ENCODE peak calls at places on chromosome 6, in five cellular contexts. J, C, V, M and A are unnamed samples.

GRCh38 chr6:151325075-151326050 is 66.0 kb downstream of the ZBTB2 start:
- DNase-seq in M (no peak), C (peak), J (no peak), V (no peak), A (no peak)

GRCh38 chr6:53894086-53894485 is 99.3 kb downstream of the LRRC1 start:
- DNase-seq in J (no peak), M (no peak), C (no peak), V (peak), A (no peak)

GRCh38 chr6:167849846-167850459 is 23.2 kb downstream of the AFDN start:
- DNase-seq in V (no peak), C (peak), M (no peak), J (no peak), A (no peak)

GRCh38 chr6:29628419-29629281 is 4.3 kb downstream of the GABBR1 start:
- DNase-seq in M (no peak), J (peak), C (peak), V (peak), A (peak)

GRCh38 chr6:90915224-90915915 is 328.5 kb upstream of the MAP3K7 start:
- DNase-seq in J (no peak), V (no peak), M (no peak), C (no peak), A (no peak)

GRCh38 chr6:1066449-1066848 is 245.4 kb upstream of the FOXQ1 start:
- DNase-seq in J (no peak), V (no peak), C (no peak), M (no peak), A (no peak)

GRCh38 chr6:52670502-52671409 is at the start of gene TMEM14A:
- DNase-seq in J (peak), V (peak), C (peak), M (peak), A (peak)

GRCh38 chr6:1372690-1373089 is 16.7 kb upstream of the FOXF2 start:
- DNase-seq in C (no peak), J (no peak), V (no peak), M (no peak), A (no peak)

GRCh38 chr6:10514049-10514780 is 6.9 kb upstream of the GCNT2 start:
- DNase-seq in V (peak), J (no peak), M (no peak), C (no peak), A (no peak)

GRCh38 chr6:133254552-133255228 is 13.5 kb downstream of the EYA4 start:
- DNase-seq in C (no peak), J (no peak), V (no peak), M (no peak), A (no peak)

GRCh38 chr6:90192857-90193256 is 103.8 kb downstream of the BACH2 start:
- DNase-seq in M (no peak), V (no peak), C (no peak), J (no peak), A (no peak)

GRCh38 chr6:27791182-27791939 is 120.8 kb downstream of the OR2B2 start:
- DNase-seq in M (no peak), C (peak), J (no peak), V (peak), A (no peak)

GRCh38 chr6:86943819-86944407 is 6.6 kb downstream of the HTR1E start:
- DNase-seq in V (no peak), J (no peak), M (no peak), C (no peak), A (no peak)

GRCh38 chr6:41673704-41674000 is 35.4 kb downstream of the MDFI start:
- DNase-seq in C (no peak), J (no peak), V (no peak), M (no peak), A (no peak)

GRCh38 chr6:35034411-35035171 is 106.5 kb downstream of the TCP11 start:
- DNase-seq in C (no peak), J (no peak), V (no peak), M (no peak), A (no peak)

GRCh38 chr6:152186840-152187239 is 379.4 kb downstream of the ESR1 start:
- DNase-seq in C (no peak), M (no peak), J (no peak), V (no peak), A (no peak)

GRCh38 chr6:41189968-41190367 is 11.0 kb downstream of the TREML2 start:
- DNase-seq in C (no peak), V (no peak), J (no peak), M (no peak), A (no peak)

GRCh38 chr6:74879234-74879633 is 326.6 kb downstream of the COL12A1 start:
- DNase-seq in J (no peak), M (no peak), C (no peak), V (no peak), A (no peak)

GRCh38 chr6:125780540-125781306 is 10.0 kb upstream of the NCOA7 start:
- DNase-seq in J (no peak), V (peak), C (peak), M (peak), A (no peak)

GRCh38 chr6:100161782-100162181 is 167.8 kb upstream of the MCHR2 start:
- DNase-seq in C (no peak), V (no peak), M (no peak), J (no peak), A (no peak)

GRCh38 chr6:138465007-138465645 is 34.2 kb downstream of the NHSL1 start:
- DNase-seq in J (no peak), V (no peak), M (no peak), C (peak), A (no peak)

GRCh38 chr6:138467901-138468300 is 31.4 kb downstream of the NHSL1 start:
- DNase-seq in V (no peak), M (no peak), J (no peak), C (no peak), A (no peak)

GRCh38 chr6:138464085-138464484 is 35.2 kb downstream of the NHSL1 start:
- DNase-seq in V (no peak), J (no peak), C (no peak), M (no peak), A (no peak)

GRCh38 chr6:138473144-138473543 is 26.1 kb downstream of the NHSL1 start:
- DNase-seq in M (no peak), C (no peak), V (no peak), J (no peak), A (no peak)

DNA sequence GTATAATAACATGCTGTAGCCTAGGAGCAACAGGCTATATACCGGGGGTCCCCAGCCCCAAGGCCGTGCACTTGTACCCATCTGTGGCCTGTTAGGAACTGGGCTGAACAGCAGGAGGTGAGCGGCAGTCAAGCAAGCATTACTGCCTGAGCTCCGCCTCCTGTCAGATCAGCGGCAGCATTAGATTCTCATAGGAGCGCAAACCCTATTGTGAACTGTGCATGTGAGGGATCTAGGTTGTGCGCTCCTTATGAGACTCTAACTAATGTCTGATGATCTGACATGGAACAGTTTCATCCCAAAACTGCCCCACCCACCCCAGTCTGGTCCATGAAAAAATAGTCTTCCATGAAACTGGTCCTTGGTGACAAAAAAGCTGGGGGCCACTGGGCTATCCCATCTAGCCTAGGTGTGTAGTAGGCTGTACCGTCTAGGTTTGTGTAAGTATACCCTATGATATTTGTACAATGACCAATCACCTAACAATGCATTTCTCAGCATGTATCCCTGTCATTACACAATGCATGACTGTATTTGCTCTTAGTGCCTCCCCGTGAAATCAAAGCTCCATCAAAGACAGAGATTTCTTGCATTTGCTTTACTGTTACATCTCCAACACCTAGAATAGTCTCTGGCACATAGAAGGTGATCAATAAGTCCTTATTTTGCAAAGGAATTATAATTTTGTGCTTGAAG is 30.8 kb downstream of the NHSL1 start:
- DNase-seq in C (peak), V (no peak), J (no peak), M (no peak), A (no peak)
- TF ChIP-seq TAF1 in C (no peak), V (no peak), J (no peak), M (no peak), A (no peak)

GRCh38 chr6:3750324-3751018 is 1.0 kb downstream of the PXDC1 start:
- DNase-seq in C (peak), M (no peak), V (no peak), J (no peak), A (peak)
- TF ChIP-seq POLR2AphosphoS5 in C (peak), M (no peak), V (no peak), J (no peak), A (no peak)

DNA sequence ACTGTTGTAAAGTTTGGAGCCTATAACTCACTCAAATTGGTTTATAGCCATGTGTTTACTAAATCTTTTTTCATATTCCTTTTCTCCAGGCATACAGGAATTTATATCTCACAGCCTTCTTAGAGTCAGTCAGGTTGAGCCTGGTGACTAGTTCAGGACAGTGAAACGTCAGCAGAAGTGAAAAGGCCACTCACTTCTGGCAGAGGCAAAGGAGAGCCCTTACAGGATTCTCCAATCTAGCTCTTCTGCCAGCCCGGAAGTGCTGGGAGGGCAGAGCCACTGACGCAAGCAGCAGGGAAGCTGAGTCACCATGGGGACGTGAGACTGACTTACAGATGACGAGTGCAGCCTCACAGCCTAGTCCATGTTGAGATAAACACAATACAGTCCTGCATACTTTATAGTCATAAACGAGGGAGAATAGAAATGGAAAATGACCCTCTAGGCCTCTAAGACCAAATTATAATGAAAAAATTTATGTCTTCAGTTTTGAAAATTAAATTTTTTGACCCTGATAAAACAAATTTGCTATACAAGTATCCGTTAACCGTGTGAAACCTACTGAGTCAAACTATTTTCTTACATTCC is 1.3 kb downstream of the PXT1 start:
- DNase-seq in V (peak), C (peak), M (peak), J (peak), A (peak)
- TF ChIP-seq POLR2A in V (peak), C (peak), M (peak), J (no peak), A (peak)

GRCh38 chr6:155959898-155960297 is 504.3 kb upstream of the NOX3 start:
- DNase-seq in M (no peak), V (no peak), J (no peak), C (peak), A (no peak)
- TF ChIP-seq TAF1 in M (no peak), V (no peak), J (no peak), C (no peak), A (no peak)

GRCh38 chr6:128848169-128848935 is 34.6 kb upstream of the LAMA2 start:
- DNase-seq in V (no peak), J (no peak), C (no peak), M (no peak), A (no peak)
- TF ChIP-seq POLR2AphosphoS5 in V (no peak), J (no peak), C (no peak), M (no peak), A (no peak)

GRCh38 chr6:108074057-108074358 is 533 bp downstream of the OSTM1 start:
- DNase-seq in M (no peak), J (no peak), C (peak), V (peak), A (no peak)

GRCh38 chr6:108080010-108080780 is 5.7 kb upstream of the OSTM1 start:
- DNase-seq in C (no peak), M (no peak), V (no peak), J (peak), A (no peak)

GRCh38 chr6:108071736-108072276 is 2.7 kb downstream of the OSTM1 start:
- DNase-seq in V (no peak), M (no peak), J (peak), C (no peak), A (no peak)

GRCh38 chr6:108078191-108078590 is 3.6 kb upstream of the OSTM1 start:
- DNase-seq in M (no peak), C (no peak), V (no peak), J (no peak), A (no peak)

GRCh38 chr6:108074359-108075144 is at the start of gene OSTM1:
- DNase-seq in C (peak), V (peak), J (peak), M (peak), A (peak)
- TF ChIP-seq POLR2A in C (peak), V (peak), J (peak), M (peak), A (peak)

DNA sequence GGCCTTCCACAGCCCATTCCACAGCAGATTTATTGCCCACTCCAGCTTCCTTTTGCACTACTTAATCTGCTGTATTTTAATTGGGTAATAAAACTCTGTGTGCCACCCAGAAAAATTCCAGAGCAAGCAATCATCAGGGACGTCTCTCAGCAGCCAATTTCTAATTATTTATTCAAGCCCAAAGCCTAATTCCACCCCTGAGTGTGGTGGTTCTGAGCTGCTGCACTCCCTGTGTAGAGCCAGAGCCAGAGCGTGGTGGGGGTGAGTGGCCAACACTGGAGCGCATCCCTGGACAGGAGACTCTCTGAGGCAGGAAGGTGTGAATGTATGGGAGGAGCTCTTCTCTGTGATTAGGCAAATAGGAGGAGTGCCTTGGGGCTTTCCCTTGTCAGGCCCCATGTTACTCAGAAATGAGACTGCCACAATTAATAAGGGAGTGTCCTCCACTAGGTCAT is 66.1 kb downstream of the CD24 start:
- DNase-seq in C (no peak), J (no peak), M (no peak), V (no peak), A (no peak)
- TF ChIP-seq TAF1 in C (no peak), J (no peak), M (no peak), V (no peak), A (no peak)

DNA sequence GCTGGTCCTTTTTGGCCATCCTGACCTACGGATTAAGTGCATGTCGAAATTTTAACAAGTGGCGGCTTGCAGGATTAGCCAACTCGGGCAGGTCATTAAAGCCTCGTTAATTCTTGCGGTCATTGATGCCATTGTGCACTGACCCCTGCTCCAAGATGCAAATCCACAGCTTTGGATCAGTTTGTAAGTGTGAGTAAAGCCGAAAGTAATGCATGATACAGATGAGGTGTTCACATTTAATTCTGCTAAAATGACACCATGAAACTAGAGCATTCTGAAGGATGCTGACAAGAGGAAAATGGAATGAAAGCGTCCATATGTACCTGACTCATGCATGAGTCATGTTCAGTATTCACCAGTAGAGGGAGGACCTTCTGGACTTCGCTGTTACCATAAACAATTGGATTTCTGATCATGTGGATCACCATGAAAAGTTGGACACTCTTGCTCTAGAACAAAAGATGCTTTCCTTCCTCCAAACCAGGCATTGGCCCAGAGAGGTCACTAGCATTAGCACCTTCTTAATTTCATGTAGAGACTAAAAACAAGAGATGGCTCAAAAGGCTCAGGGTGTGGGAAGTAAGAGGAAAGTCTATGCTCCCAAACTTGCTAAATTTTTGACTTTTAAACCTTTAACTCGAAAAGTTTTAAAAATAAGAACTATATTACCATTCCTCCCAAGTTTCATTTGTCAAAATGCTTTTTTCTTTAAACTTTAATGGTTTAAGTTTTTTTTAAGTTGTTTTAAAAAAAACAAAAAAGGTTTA is 48.0 kb downstream of the MUC22 start:
- DNase-seq in J (no peak), M (no peak), C (peak), V (peak), A (no peak)
- TF ChIP-seq POLR2AphosphoS5 in J (no peak), M (no peak), C (no peak), V (no peak), A (no peak)

DNA sequence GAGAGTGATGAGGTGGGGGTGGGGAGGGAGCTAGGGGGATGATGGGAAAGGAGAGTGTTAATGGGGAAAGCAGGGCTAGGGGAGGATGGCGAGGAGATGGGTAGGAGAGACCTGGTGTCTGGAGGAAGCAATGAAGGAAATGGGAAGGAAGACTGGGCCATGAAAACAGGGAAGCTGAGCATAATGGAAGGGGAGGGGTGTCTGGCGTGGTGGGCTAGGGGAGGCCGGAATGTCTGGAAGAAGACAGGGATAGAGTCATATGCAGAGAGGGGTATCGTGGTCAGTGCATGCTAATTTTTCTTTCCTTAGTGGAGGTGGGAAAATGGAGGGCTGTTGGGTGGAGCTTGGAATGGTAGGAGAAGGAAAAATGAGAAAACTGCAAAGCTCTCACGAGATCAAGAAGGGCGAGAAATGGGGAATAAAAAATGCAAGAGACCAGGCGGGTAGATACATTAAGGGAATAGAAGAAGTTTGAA is 423 bp downstream of the KLHDC3 start:
- DNase-seq in M (no peak), J (no peak), C (no peak), V (no peak), A (no peak)
- TF ChIP-seq POLR2A in M (no peak), J (no peak), C (no peak), V (no peak), A (no peak)

DNA sequence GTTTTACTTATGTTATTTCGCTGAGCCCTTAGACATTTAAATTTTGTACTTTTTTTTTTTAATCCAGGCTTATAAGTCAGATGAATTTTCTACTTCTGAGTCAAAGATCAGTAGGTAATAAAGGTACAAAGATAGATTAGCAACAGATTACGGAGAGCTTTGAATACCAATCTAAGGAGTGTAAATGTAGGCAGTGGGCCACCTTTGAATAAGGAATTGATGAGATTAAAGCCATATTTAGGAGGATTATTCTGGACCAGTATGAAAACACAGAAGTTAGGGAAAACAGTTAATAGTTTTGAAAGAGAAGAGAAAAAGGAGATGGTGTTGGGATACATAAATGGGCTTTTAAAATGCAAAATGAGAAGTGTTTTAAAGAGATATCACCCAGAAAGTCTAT is 117.6 kb downstream of the SLC16A10 start:
- DNase-seq in V (no peak), C (no peak), M (no peak), J (no peak), A (no peak)
- TF ChIP-seq TAF1 in V (no peak), C (no peak), M (no peak), J (no peak), A (no peak)